ENCODE peak calls at places on chromosome 10, in nine cellular contexts. One of them, this sample, is unnamed.
A peak's percentile ranks its signal among the peaks of the same experiment; 100 is the strongest.

GRCh38 chr10:91694170-91694794 is 61.4 kb upstream of the PPP1R3C start:
- DNase-seq in left lung: no peak
- DNase-seq in transverse colon: peak; percentile 13
- DNase-seq in colonic mucosa: peak; percentile 30
- DNase-seq in ascending aorta: no peak
- DNase-seq in GM12865: peak; percentile 31
- DNase-seq in IMR-90: peak; percentile 51
- DNase-seq in suprapubic skin: no peak
- DNase-seq in GM12864: no peak
- DNase-seq in this sample: peak; percentile 59

GRCh38 chr10:63219749-63220148 is 86.6 kb downstream of the NRBF2 start:
- DNase-seq in left lung: no peak
- DNase-seq in IMR-90: no peak
- DNase-seq in transverse colon: no peak
- DNase-seq in suprapubic skin: no peak
- DNase-seq in GM12865: no peak
- DNase-seq in ascending aorta: no peak
- DNase-seq in colonic mucosa: no peak
- DNase-seq in GM12864: no peak
- DNase-seq in this sample: no peak

GRCh38 chr10:107814865-107815487 is 650.5 kb upstream of the SORCS1 start:
- DNase-seq in left lung: no peak
- DNase-seq in ascending aorta: no peak
- DNase-seq in GM12865: peak; percentile 77
- DNase-seq in transverse colon: peak; percentile 70
- DNase-seq in IMR-90: peak; percentile 5
- DNase-seq in colonic mucosa: peak; percentile 72
- DNase-seq in GM12864: no peak
- DNase-seq in suprapubic skin: no peak
- DNase-seq in this sample: peak; percentile 56

GRCh38 chr10:127922675-127923366 is 15.9 kb downstream of the PTPRE start:
- DNase-seq in suprapubic skin: no peak
- DNase-seq in GM12865: no peak
- DNase-seq in GM12864: no peak
- DNase-seq in IMR-90: peak; percentile 55
- DNase-seq in left lung: peak; percentile 90
- DNase-seq in ascending aorta: peak; percentile 63
- DNase-seq in colonic mucosa: no peak
- DNase-seq in transverse colon: peak; percentile 27
- DNase-seq in this sample: peak; percentile 78

GRCh38 chr10:77004917-77005564 is 632.6 kb downstream of the KCNMA1 start:
- DNase-seq in GM12865: peak; percentile 26
- DNase-seq in ascending aorta: no peak
- DNase-seq in GM12864: no peak
- DNase-seq in IMR-90: peak; percentile 58
- DNase-seq in colonic mucosa: peak; percentile 33
- DNase-seq in suprapubic skin: no peak
- DNase-seq in left lung: no peak
- DNase-seq in transverse colon: no peak
- DNase-seq in this sample: peak; percentile 66

GRCh38 chr10:82037076-82037475 is 162.1 kb downstream of the NRG3 start:
- DNase-seq in ascending aorta: no peak
- DNase-seq in left lung: no peak
- DNase-seq in suprapubic skin: no peak
- DNase-seq in GM12865: no peak
- DNase-seq in GM12864: no peak
- DNase-seq in IMR-90: no peak
- DNase-seq in colonic mucosa: no peak
- DNase-seq in transverse colon: no peak
- DNase-seq in this sample: no peak

GRCh38 chr10:91766676-91767075 is 31.6 kb upstream of the TNKS2 start:
- DNase-seq in GM12864: no peak
- DNase-seq in left lung: no peak
- DNase-seq in IMR-90: no peak
- DNase-seq in suprapubic skin: no peak
- DNase-seq in transverse colon: no peak
- DNase-seq in ascending aorta: no peak
- DNase-seq in colonic mucosa: no peak
- DNase-seq in GM12865: no peak
- DNase-seq in this sample: no peak

GRCh38 chr10:21146446-21146789 is 249.3 kb upstream of the NEBL start:
- DNase-seq in ascending aorta: no peak
- DNase-seq in GM12865: no peak
- DNase-seq in IMR-90: no peak
- DNase-seq in colonic mucosa: no peak
- DNase-seq in suprapubic skin: no peak
- DNase-seq in transverse colon: no peak
- DNase-seq in left lung: no peak
- DNase-seq in GM12864: no peak
- DNase-seq in this sample: no peak

GRCh38 chr10:71963756-71964668 is at the start of gene CHST3:
- DNase-seq in IMR-90: peak; percentile 56
- DNase-seq in left lung: peak; percentile 82
- DNase-seq in ascending aorta: no peak
- DNase-seq in GM12865: peak; percentile 36
- DNase-seq in suprapubic skin: no peak
- DNase-seq in colonic mucosa: peak; percentile 67
- DNase-seq in transverse colon: peak; percentile 42
- DNase-seq in GM12864: no peak
- DNase-seq in this sample: peak; percentile 43

GRCh38 chr10:62594093-62594520 is 210.4 kb upstream of the ADO start:
- DNase-seq in GM12864: no peak
- DNase-seq in IMR-90: peak; percentile 56
- DNase-seq in left lung: peak; percentile 85
- DNase-seq in colonic mucosa: peak; percentile 63
- DNase-seq in suprapubic skin: no peak
- DNase-seq in GM12865: peak; percentile 70
- DNase-seq in transverse colon: peak; percentile 56
- DNase-seq in ascending aorta: no peak
- DNase-seq in this sample: peak; percentile 62

GRCh38 chr10:51204691-51205090 is 130.4 kb downstream of the PRKG1 start:
- DNase-seq in ascending aorta: no peak
- DNase-seq in transverse colon: no peak
- DNase-seq in suprapubic skin: no peak
- DNase-seq in left lung: no peak
- DNase-seq in GM12865: no peak
- DNase-seq in IMR-90: peak; percentile 46
- DNase-seq in GM12864: no peak
- DNase-seq in colonic mucosa: no peak
- DNase-seq in this sample: peak; percentile 19

GRCh38 chr10:129883029-129883428 is 81.0 kb downstream of the EBF3 start:
- DNase-seq in GM12865: no peak
- DNase-seq in GM12864: no peak
- DNase-seq in ascending aorta: no peak
- DNase-seq in transverse colon: no peak
- DNase-seq in suprapubic skin: no peak
- DNase-seq in IMR-90: no peak
- DNase-seq in colonic mucosa: no peak
- DNase-seq in left lung: peak; percentile 65
- DNase-seq in this sample: no peak

DNA sequence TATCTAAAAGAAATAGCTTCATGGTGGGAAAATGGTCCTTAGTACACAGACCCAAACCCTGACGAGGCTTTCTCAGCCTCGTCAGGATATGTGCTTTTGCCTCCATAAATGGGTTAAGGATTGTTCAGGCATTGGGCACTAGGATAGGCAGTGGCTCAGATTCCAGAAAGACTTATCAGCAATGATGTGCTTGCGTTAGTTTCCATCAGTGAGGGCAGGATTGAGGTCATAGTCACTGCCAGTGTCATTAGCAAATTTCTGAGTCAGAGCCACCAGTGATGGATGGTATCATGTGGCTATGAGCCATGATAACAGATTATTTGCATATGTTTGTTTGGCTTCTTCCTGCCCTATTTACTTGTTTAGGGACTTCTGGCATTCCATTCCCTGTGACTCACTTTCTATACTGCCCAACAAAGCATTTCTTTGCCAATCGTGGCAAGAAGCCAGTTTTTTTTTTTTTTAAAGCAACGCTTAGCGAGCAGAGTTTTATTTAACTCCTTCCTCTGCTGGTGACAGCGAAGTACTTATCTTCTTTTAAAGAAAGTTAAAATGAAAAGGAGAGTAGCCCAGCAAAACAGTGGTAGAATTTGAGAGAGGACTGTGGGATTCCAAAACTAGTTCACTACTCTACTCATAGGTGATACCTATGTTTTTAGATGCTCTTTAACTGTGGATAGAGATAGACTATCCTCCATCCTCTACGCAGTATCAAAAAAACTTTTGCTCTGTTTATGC is 44.4 kb downstream of the MYPN start:
- DNase-seq in left lung: no peak
- DNase-seq in GM12865: no peak
- DNase-seq in ascending aorta: peak; percentile 11
- DNase-seq in transverse colon: peak; percentile 26
- DNase-seq in GM12864: peak; percentile 13
- DNase-seq in suprapubic skin: no peak
- DNase-seq in colonic mucosa: peak; percentile 32
- DNase-seq in IMR-90: peak; percentile 99
- DNase-seq in this sample: peak; percentile 100
- H3K4me3 ChIP-seq in left lung: no peak overlapping the region
- H3K4me3 ChIP-seq in GM12865: no peak overlapping the region
- H3K4me3 ChIP-seq in ascending aorta: peak overlapping the region; percentile 18
- H3K4me3 ChIP-seq in transverse colon: no peak overlapping the region
- H3K4me3 ChIP-seq in GM12864: no peak overlapping the region
- H3K4me3 ChIP-seq in suprapubic skin: no peak overlapping the region
- H3K4me3 ChIP-seq in colonic mucosa: no peak overlapping the region
- H3K4me3 ChIP-seq in IMR-90: no peak overlapping the region
- H3K4me3 ChIP-seq in this sample: no peak overlapping the region

DNA sequence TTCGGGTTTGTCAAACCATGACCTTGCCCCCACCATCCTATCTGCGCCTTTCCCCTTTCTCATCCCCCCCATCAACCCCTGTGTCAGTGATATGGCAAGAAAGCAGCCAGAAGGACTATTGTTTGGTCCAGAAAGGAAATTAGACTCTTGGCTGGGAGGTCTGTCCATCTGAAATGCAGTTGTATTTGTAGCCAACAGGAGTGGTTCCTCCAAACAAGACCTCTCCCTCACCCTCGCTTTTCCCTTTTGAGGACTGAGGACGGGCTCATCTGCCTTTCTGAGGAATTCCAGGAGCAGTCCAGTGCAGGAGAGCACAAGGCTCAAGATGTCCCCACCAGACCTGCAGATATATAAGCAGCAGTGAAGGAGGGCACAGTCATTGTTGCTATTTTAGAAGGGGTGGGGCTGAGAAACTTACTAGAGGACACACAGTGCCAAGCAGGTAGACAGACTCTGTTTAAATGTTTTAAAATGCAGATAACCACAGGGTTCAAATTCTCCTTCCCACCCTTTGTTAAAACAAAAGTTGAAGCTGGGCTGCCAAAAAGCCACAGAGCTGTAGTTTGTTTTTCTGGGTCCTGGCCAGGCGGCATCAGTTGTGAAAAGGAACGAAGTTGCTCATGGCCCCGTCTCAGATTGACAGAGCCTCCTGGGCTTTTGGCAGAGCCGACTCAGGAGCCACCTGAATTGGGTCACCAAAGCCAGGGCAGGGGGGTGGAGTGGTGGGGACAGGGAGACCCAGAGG is 37.4 kb downstream of the CYP17A1 start:
- DNase-seq in left lung: no peak
- DNase-seq in GM12865: no peak
- DNase-seq in GM12864: no peak
- DNase-seq in colonic mucosa: no peak
- DNase-seq in suprapubic skin: no peak
- DNase-seq in IMR-90: no peak
- DNase-seq in transverse colon: no peak
- DNase-seq in ascending aorta: no peak
- DNase-seq in this sample: no peak
- TF ChIP-seq CTCF in left lung: no peak
- TF ChIP-seq CTCF in GM12865: no peak
- TF ChIP-seq CTCF in GM12864: no peak
- TF ChIP-seq CTCF in colonic mucosa: no peak
- TF ChIP-seq CTCF in suprapubic skin: no peak
- TF ChIP-seq CTCF in IMR-90: no peak
- TF ChIP-seq CTCF in transverse colon: no peak
- TF ChIP-seq CTCF in ascending aorta: no peak
- TF ChIP-seq CTCF in this sample: no peak

GRCh38 chr10:88309365-88309764 is 273.8 kb downstream of the RNLS start:
- DNase-seq in ascending aorta: no peak
- DNase-seq in GM12864: no peak
- DNase-seq in GM12865: no peak
- DNase-seq in IMR-90: no peak
- DNase-seq in transverse colon: no peak
- DNase-seq in suprapubic skin: no peak
- DNase-seq in left lung: no peak
- DNase-seq in colonic mucosa: no peak
- DNase-seq in this sample: no peak

GRCh38 chr10:88313897-88314296 is 269.2 kb downstream of the RNLS start:
- DNase-seq in GM12865: no peak
- DNase-seq in GM12864: no peak
- DNase-seq in IMR-90: no peak
- DNase-seq in colonic mucosa: no peak
- DNase-seq in transverse colon: no peak
- DNase-seq in left lung: no peak
- DNase-seq in ascending aorta: no peak
- DNase-seq in suprapubic skin: no peak
- DNase-seq in this sample: no peak

GRCh38 chr10:88314362-88314761 is 268.8 kb downstream of the RNLS start:
- DNase-seq in suprapubic skin: no peak
- DNase-seq in IMR-90: no peak
- DNase-seq in transverse colon: no peak
- DNase-seq in GM12865: no peak
- DNase-seq in colonic mucosa: no peak
- DNase-seq in left lung: no peak
- DNase-seq in GM12864: no peak
- DNase-seq in ascending aorta: no peak
- DNase-seq in this sample: peak; percentile 20

GRCh38 chr10:88312855-88313254 is 270.3 kb downstream of the RNLS start:
- DNase-seq in colonic mucosa: no peak
- DNase-seq in IMR-90: no peak
- DNase-seq in transverse colon: no peak
- DNase-seq in GM12864: no peak
- DNase-seq in ascending aorta: no peak
- DNase-seq in left lung: no peak
- DNase-seq in GM12865: no peak
- DNase-seq in suprapubic skin: no peak
- DNase-seq in this sample: no peak

GRCh38 chr10:88311264-88311663 is 271.9 kb downstream of the RNLS start:
- DNase-seq in GM12865: no peak
- DNase-seq in suprapubic skin: no peak
- DNase-seq in colonic mucosa: no peak
- DNase-seq in transverse colon: no peak
- DNase-seq in IMR-90: no peak
- DNase-seq in GM12864: no peak
- DNase-seq in left lung: no peak
- DNase-seq in ascending aorta: no peak
- DNase-seq in this sample: no peak
- H3K4me3 ChIP-seq in GM12865: no peak overlapping the region
- H3K4me3 ChIP-seq in suprapubic skin: no peak overlapping the region
- H3K4me3 ChIP-seq in colonic mucosa: no peak overlapping the region
- H3K4me3 ChIP-seq in transverse colon: no peak overlapping the region
- H3K4me3 ChIP-seq in IMR-90: no peak overlapping the region
- H3K4me3 ChIP-seq in GM12864: no peak overlapping the region
- H3K4me3 ChIP-seq in left lung: no peak overlapping the region
- H3K4me3 ChIP-seq in ascending aorta: no peak overlapping the region
- H3K4me3 ChIP-seq in this sample: no peak overlapping the region

DNA sequence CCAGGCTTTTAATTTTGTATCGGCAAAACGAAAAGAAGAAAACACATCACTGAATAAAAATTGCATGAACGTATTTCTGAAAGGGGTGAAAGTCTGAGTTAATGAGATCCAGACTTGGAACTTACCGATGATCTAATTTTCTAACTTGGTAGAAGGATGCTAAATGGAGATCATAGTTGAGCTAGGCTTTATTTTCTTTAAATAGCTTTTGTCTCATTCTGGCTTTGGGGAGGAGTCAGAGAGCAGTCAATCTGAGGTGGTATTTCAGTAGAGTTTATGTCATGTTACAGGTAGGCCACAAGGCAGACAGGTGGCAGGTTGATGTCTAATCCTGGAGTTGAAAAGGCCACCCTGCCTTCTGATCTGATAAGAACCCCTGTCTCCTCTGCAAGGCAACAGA is 161.9 kb downstream of the KIAA1217 start:
- DNase-seq in IMR-90: no peak
- DNase-seq in transverse colon: no peak
- DNase-seq in ascending aorta: no peak
- DNase-seq in GM12864: no peak
- DNase-seq in suprapubic skin: no peak
- DNase-seq in colonic mucosa: no peak
- DNase-seq in GM12865: no peak
- DNase-seq in left lung: no peak
- DNase-seq in this sample: no peak
- TF ChIP-seq CTCF in IMR-90: no peak
- TF ChIP-seq CTCF in transverse colon: no peak
- TF ChIP-seq CTCF in ascending aorta: no peak
- TF ChIP-seq CTCF in GM12864: no peak
- TF ChIP-seq CTCF in suprapubic skin: no peak
- TF ChIP-seq CTCF in colonic mucosa: no peak
- TF ChIP-seq CTCF in GM12865: no peak
- TF ChIP-seq CTCF in left lung: no peak
- TF ChIP-seq CTCF in this sample: no peak